ENCODE peak calls at places on chromosomes 5 and 9, in four cellular contexts. K is mesendoderm, A is iris pigment epithelial cell, N is bronchial epithelial cell. B is an unnamed sample.

GRCh38 chr5:1103093-1103492 is 8.8 kb downstream of the SLC12A7 start:
- DNase-seq in K (no peak), A (no peak), N (no peak), B (no peak)

GRCh38 chr5:171999877-172000276 is 6.6 kb downstream of the FBXW11 start:
- DNase-seq in K (peak), A (no peak), N (peak), B (no peak)

GRCh38 chr5:134851307-134851923 is 5.6 kb downstream of the C5orf24 start:
- DNase-seq in K (peak), A (peak), N (peak), B (no peak)

GRCh38 chr5:155471027-155471426 is 457.5 kb downstream of the KIF4B start:
- DNase-seq in K (no peak), A (no peak), N (no peak), B (no peak)

GRCh38 chr5:63128018-63128417 is 549.4 kb downstream of the LRRC70 start:
- DNase-seq in K (no peak), A (no peak), N (no peak), B (peak)

GRCh38 chr9:91078041-91078441 is 276.4 kb downstream of the SYK start:
- DNase-seq in K (no peak), A (peak), N (no peak), B (no peak)

GRCh38 chr9:7967851-7968250 is 168.3 kb upstream of the DMAC1 start:
- DNase-seq in K (peak), A (no peak), N (peak), B (no peak)

GRCh38 chr5:62124266-62124665 is 181.7 kb upstream of the KIF2A start:
- DNase-seq in K (no peak), A (no peak), N (no peak), B (no peak)

GRCh38 chr9:98121096-98121495 is 2.1 kb upstream of the TRIM14 start:
- DNase-seq in K (no peak), A (peak), N (peak), B (no peak)

GRCh38 chr5:56522169-56522568 is 289.0 kb upstream of the ANKRD55 start:
- DNase-seq in K (no peak), A (no peak), N (no peak), B (no peak)

GRCh38 chr5:137072376-137073174 is 426.6 kb downstream of the SPOCK1 start:
- DNase-seq in K (no peak), A (no peak), N (peak), B (no peak)

GRCh38 chr9:82600536-82601271 is 462.2 kb downstream of the RASEF start:
- DNase-seq in K (no peak), A (no peak), N (no peak), B (no peak)

GRCh38 chr9:84856181-84856632 is 186.7 kb downstream of the NTRK2 start:
- DNase-seq in K (no peak), A (no peak), N (no peak), B (no peak)

GRCh38 chr5:141513627-141514329 is 24.9 kb downstream of the PCDHGC5 start:
- DNase-seq in K (peak), A (peak), N (peak), B (no peak)

GRCh38 chr5:38789777-38790176 is 56.0 kb upstream of the OSMR start:
- DNase-seq in K (no peak), A (no peak), N (no peak), B (no peak)

GRCh38 chr5:51033215-51033614 is 350.0 kb upstream of the ISL1 start:
- DNase-seq in K (no peak), A (no peak), N (no peak), B (peak)

GRCh38 chr5:88676637-88677481 is 206.1 kb downstream of the MEF2C start:
- DNase-seq in K (no peak), A (no peak), N (no peak), B (no peak)

GRCh38 chr5:73673161-73673591 is 47.2 kb downstream of the ARHGEF28 start:
- DNase-seq in K (peak), A (peak), N (peak), B (no peak)

GRCh38 chr9:81619353-81620008 is 69.9 kb downstream of the TLE1 start:
- DNase-seq in K (no peak), A (peak), N (no peak), B (peak)

B was measured in DMS79.